ENCODE peak calls at places on chromosomes 7 and 10, in four cellular contexts. P is mammary epithelial cell, E is IMR-90, W is pancreas. D is an unnamed sample.
A peak's percentile ranks its signal among the peaks of the same experiment; 100 is the strongest.

GRCh38 chr10:124676416-124677062 is 67.6 kb downstream of the FAM53B start:
- DNase-seq in P (no peak), E (no peak), W (no peak), D (no peak)

GRCh38 chr10:16583382-16583781 is 61.7 kb upstream of the C1QL3 start:
- DNase-seq in P (no peak), E (no peak), W (no peak), D (no peak)

GRCh38 chr10:110273474-110273873 is 31.2 kb downstream of the SMNDC1 start:
- DNase-seq in P (peak; percentile 81), E (peak; percentile 90), W (peak; percentile 37), D (peak; percentile 16)

GRCh38 chr7:26705567-26705966 is 158.8 kb downstream of the SKAP2 start:
- DNase-seq in P (peak; percentile 83), E (peak; percentile 97), W (no peak), D (no peak)

GRCh38 chr7:152054377-152055230 is 29.1 kb downstream of the GALNT11 start:
- DNase-seq in P (peak; percentile 36), E (peak; percentile 80), W (no peak), D (no peak)

GRCh38 chr7:73342645-73343044 is 14.7 kb downstream of the FKBP6 start:
- DNase-seq in P (peak; percentile 38), E (peak; percentile 69), W (peak; percentile 34), D (no peak)

GRCh38 chr10:99872367-99873162 is 90.1 kb downstream of the ABCC2 start:
- DNase-seq in P (peak; percentile 18), E (peak; percentile 47), W (no peak), D (no peak)

GRCh38 chr10:114678301-114678700 is 20.2 kb upstream of the ABLIM1 start:
- DNase-seq in P (no peak), E (no peak), W (no peak), D (no peak)

GRCh38 chr7:71349583-71350481 is 217.9 kb downstream of the GALNT17 start:
- DNase-seq in P (no peak), E (no peak), W (peak; percentile 52), D (no peak)

GRCh38 chr10:3936422-3937040 is 151.5 kb upstream of the KLF6 start:
- DNase-seq in P (no peak), E (no peak), W (no peak), D (no peak)

GRCh38 chr7:51067757-51068156 is 248.9 kb downstream of the COBL start:
- DNase-seq in P (peak; percentile 42), E (peak; percentile 74), W (peak; percentile 63), D (peak; percentile 39)

GRCh38 chr7:92750961-92751360 is 85.4 kb downstream of the CDK6 start:
- DNase-seq in P (no peak), E (peak; percentile 66), W (no peak), D (no peak)

GRCh38 chr10:75089634-75090033 is 21.8 kb upstream of the SAMD8 start:
- DNase-seq in P (no peak), E (no peak), W (no peak), D (no peak)

GRCh38 chr7:134927076-134927475 is 59.2 kb upstream of the AGBL3 start:
- DNase-seq in P (no peak), E (no peak), W (no peak), D (no peak)

GRCh38 chr7:132865366-132865765 is 216.5 kb downstream of the CHCHD3 start:
- DNase-seq in P (no peak), E (no peak), W (no peak), D (no peak)

GRCh38 chr7:23533160-23533559 is 1.4 kb upstream of the TRA2A start:
- DNase-seq in P (no peak), E (no peak), W (no peak), D (no peak)
- TF ChIP-seq CTCF in P (peak; percentile 11), E (no peak), W (no peak), D (no peak)

DNA sequence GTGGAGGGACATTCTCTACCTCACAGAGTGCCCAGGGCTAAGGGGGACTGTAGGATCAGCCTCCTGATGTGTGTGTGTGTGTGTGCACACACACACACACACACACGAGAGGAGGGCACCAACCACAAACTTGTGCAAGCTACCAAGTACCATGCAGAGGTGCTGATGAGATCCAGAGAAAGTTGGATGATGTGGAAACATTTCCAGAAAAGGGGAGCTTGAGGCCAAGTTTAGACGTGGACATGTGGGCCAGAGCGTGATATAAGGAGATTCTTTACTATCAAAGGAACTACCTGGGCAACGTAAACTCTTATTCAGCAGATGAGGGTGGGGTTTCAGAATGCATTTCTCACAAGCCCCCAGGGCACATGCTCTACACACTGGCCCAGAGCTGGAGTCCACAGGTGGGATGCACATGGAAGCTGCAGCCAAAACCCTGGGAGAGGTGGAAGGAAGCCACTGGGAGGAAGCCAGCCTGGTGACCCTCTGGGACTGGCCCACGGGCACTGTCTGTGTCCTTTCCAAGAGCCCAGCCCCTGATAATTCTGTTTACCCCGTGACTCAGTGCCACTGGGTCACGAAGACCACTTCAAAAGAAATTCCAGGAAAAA is 53.5 kb downstream of the DLG5 start:
- DNase-seq in P (no peak), E (no peak), W (no peak), D (no peak)
- TF ChIP-seq CTCF in P (no peak), E (no peak), W (no peak), D (no peak)

DNA sequence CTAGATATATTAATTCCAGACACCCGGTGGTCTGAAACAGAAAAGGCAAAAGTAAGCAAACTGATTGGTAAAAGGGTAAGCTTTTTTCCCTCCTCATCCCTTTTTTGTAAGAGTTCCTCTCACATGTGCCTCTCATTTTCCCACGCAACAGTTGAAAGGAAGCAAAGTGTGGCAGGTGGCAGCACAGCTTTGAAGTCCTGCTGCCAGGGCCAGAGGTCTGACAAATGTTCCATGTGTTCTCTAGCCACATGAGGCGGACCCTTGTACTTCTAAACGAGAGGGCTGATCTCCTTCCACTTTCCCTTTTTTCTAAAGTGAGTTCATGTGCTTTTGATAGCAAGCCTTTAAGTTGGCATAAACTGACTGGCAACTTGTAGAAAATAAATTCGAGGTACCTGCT is 217.5 kb downstream of the POLR1F start:
- DNase-seq in P (no peak), E (no peak), W (no peak), D (no peak)
- TF ChIP-seq CTCF in P (no peak), E (no peak), W (no peak), D (no peak)

DNA sequence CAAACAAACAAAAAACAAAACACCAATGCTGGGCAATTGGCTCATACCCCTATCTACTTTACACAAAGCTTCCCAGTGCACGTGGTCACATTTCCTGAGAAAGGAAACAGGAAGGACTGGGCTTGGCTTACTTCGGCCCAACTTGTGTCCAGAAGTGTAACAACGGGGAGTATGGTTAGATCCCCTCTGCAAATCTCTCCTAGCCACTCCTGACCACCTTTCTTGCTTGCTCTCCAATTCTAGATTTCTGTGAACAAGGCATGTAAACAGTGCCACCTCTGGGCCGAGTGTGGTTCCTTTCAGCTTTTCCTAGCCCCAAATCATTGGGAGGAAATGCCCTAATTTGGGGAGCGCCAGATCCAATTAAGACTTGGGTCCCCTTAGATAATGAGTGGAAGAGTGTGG is 21.0 kb upstream of the FRAT2 start:
- DNase-seq in P (no peak), E (no peak), W (no peak), D (no peak)
- TF ChIP-seq CTCF in P (no peak), E (peak; percentile 31), W (peak; percentile 21), D (no peak)

GRCh38 chr10:63266337-63267327 is 133.5 kb downstream of the NRBF2 start:
- DNase-seq in P (no peak), E (no peak), W (no peak), D (no peak)

GRCh38 chr10:63268139-63268797 is 135.1 kb downstream of the NRBF2 start:
- DNase-seq in P (no peak), E (peak; percentile 26), W (no peak), D (no peak)

GRCh38 chr10:63265646-63266207 is 132.6 kb downstream of the NRBF2 start:
- DNase-seq in P (no peak), E (no peak), W (no peak), D (no peak)

GRCh38 chr10:63267414-63268138 is 134.4 kb downstream of the NRBF2 start:
- DNase-seq in P (peak; percentile 72), E (peak; percentile 94), W (peak; percentile 29), D (no peak)

GRCh38 chr10:63268798-63269503 is 135.8 kb downstream of the NRBF2 start:
- DNase-seq in P (peak; percentile 96), E (peak; percentile 97), W (peak; percentile 90), D (peak; percentile 73)
- TF ChIP-seq CTCF in P (peak; percentile 41), E (peak; percentile 17), W (peak; percentile 34), D (no peak)

GRCh38 chr10:102245101-102245931 is at the start of gene GBF1:
- DNase-seq in P (peak; percentile 100), E (peak; percentile 100), W (peak; percentile 92), D (peak; percentile 96)
- TF ChIP-seq CTCF in P (no peak), E (no peak), W (no peak), D (no peak)

GRCh38 chr10:5089869-5090268 is 4.3 kb upstream of the AKR1C3 start:
- DNase-seq in P (peak; percentile 77), E (peak; percentile 28), W (no peak), D (no peak)
- TF ChIP-seq CTCF in P (peak; percentile 63), E (peak; percentile 18), W (no peak), D (no peak)